ENCODE peak calls at places on chromosomes 1 and 21, in four cellular contexts. X, W, N and U are unnamed samples.

GRCh38 chr1:113452921-113453770 is 62.8 kb downstream of the MAGI3 start:
- DNase-seq in X (peak), W (no peak), N (no peak), U (peak)

GRCh38 chr1:160261526-160261877 is 847 bp downstream of the DCAF8 start:
- DNase-seq in X (peak), W (peak), N (peak), U (peak)

GRCh38 chr1:183806086-183806485 is 1.2 kb downstream of the RGL1 start:
- DNase-seq in X (peak), W (no peak), N (no peak), U (no peak)

GRCh38 chr1:19096036-19096833 is 113.8 kb downstream of the UBR4 start:
- DNase-seq in X (no peak), W (peak), N (no peak), U (no peak)

GRCh38 chr1:46405204-46405555 is 11.1 kb downstream of the FAAH start:
- DNase-seq in X (no peak), W (no peak), N (no peak), U (no peak)

GRCh38 chr1:93569479-93569878 is 112.2 kb downstream of the BCAR3 start:
- DNase-seq in X (no peak), W (no peak), N (no peak), U (no peak)

GRCh38 chr1:171226757-171227370 is 21.4 kb upstream of the FMO1 start:
- DNase-seq in X (peak), W (peak), N (no peak), U (no peak)

GRCh38 chr1:108719654-108720435 is 7.1 kb downstream of the FNDC7 start:
- DNase-seq in X (peak), W (no peak), N (no peak), U (no peak)

GRCh38 chr1:159853417-159853816 is 9.0 kb downstream of the VSIG8 start:
- DNase-seq in X (peak), W (no peak), N (no peak), U (no peak)

GRCh38 chr1:4108741-4109625 is 208.9 kb upstream of the C1orf174 start:
- DNase-seq in X (no peak), W (no peak), N (no peak), U (no peak)

GRCh38 chr1:172929006-172929405 is 121.7 kb downstream of the TNFSF18 start:
- DNase-seq in X (peak), W (no peak), N (no peak), U (no peak)

GRCh38 chr1:19688041-19688842 is 23.6 kb downstream of the HTR6 start:
- DNase-seq in X (no peak), W (no peak), N (no peak), U (peak)

GRCh38 chr1:234102591-234102990 is 198.1 kb downstream of the SLC35F3 start:
- DNase-seq in X (no peak), W (no peak), N (no peak), U (no peak)

GRCh38 chr1:116944613-116945012 is 34.9 kb downstream of the PTGFRN start:
- DNase-seq in X (no peak), W (no peak), N (no peak), U (no peak)

GRCh38 chr1:245298781-245299180 is 144.0 kb downstream of the KIF26B start:
- DNase-seq in X (peak), W (no peak), N (no peak), U (no peak)

GRCh38 chr1:151058682-151059341 is 610 bp downstream of the CDC42SE1 start:
- DNase-seq in X (no peak), W (no peak), N (no peak), U (no peak)

GRCh38 chr1:145960468-145961108 is 2.8 kb upstream of the LIX1L start:
- DNase-seq in X (peak), W (peak), N (no peak), U (peak)

GRCh38 chr1:179761296-179761695 is 18.2 kb downstream of the FAM163A start:
- DNase-seq in X (no peak), W (no peak), N (no peak), U (no peak)

GRCh38 chr1:62906428-62906886 is 122.5 kb downstream of the ATG4C start:
- DNase-seq in X (peak), W (no peak), N (no peak), U (no peak)

GRCh38 chr1:206975313-206975712 is 5.1 kb upstream of the FCAMR start:
- DNase-seq in X (no peak), W (no peak), N (no peak), U (no peak)

GRCh38 chr1:168783424-168783823 is 54.4 kb upstream of the DPT start:
- DNase-seq in X (peak), W (no peak), N (no peak), U (no peak)

GRCh38 chr1:25917996-25918395 is 11.8 kb upstream of the STMN1 start:
- DNase-seq in X (no peak), W (no peak), N (no peak), U (no peak)

GRCh38 chr21:44730951-44731579 is 19.7 kb upstream of the TSPEAR start:
- DNase-seq in X (no peak), W (no peak), N (no peak), U (no peak)

GRCh38 chr1:117695796-117696505 is 90.1 kb downstream of the TENT5C start:
- DNase-seq in X (peak), W (no peak), N (no peak), U (no peak)

GRCh38 chr1:111571987-111572386 is 47.6 kb upstream of the RAP1A start:
- DNase-seq in X (peak), W (no peak), N (no peak), U (no peak)

GRCh38 chr1:48229309-48229708 is 6.8 kb downstream of the SLC5A9 start:
- DNase-seq in X (no peak), W (no peak), N (no peak), U (no peak)

GRCh38 chr1:6414443-6414844 is 5.3 kb downstream of the HES2 start:
- DNase-seq in X (peak), W (peak), N (no peak), U (peak)

GRCh38 chr1:21324368-21325137 is 34.3 kb upstream of the ECE1 start:
- DNase-seq in X (peak), W (no peak), N (no peak), U (peak)

GRCh38 chr1:180949616-180950000 is 36.9 kb downstream of the KIAA1614 start:
- DNase-seq in X (no peak), W (no peak), N (no peak), U (no peak)

GRCh38 chr1:214076341-214077035 is 88.7 kb downstream of the PROX1 start:
- DNase-seq in X (no peak), W (no peak), N (no peak), U (no peak)

GRCh38 chr1:109197163-109198042 is 16.3 kb upstream of the SARS1 start:
- DNase-seq in X (peak), W (peak), N (no peak), U (no peak)

GRCh38 chr1:192747942-192748341 is 60.9 kb upstream of the RGS2 start:
- DNase-seq in X (peak), W (no peak), N (no peak), U (no peak)

GRCh38 chr21:31713973-31714740 is 17.8 kb downstream of the SCAF4 start:
- DNase-seq in X (peak), W (no peak), N (no peak), U (no peak)